ENCODE peak calls at places on chromosome 14, in seven cellular contexts. Z, N, U, Q, R, I and C are unnamed samples.
A peak's percentile ranks its signal among the peaks of the same experiment; 100 is the strongest.

GRCh38 chr14:103372552-103373304 is 12.5 kb upstream of the MARK3 start:
- DNase-seq in Z (no peak), N (peak; percentile 26), U (no peak), Q (peak; percentile 64), R (no peak), I (no peak), C (no peak)

GRCh38 chr14:54135804-54136280 is 179.2 kb upstream of the BMP4 start:
- DNase-seq in Z (no peak), N (no peak), U (no peak), Q (no peak), R (no peak), I (no peak), C (no peak)

GRCh38 chr14:88535149-88535548 is 19.7 kb downstream of the PTPN21 start:
- DNase-seq in Z (no peak), N (no peak), U (no peak), Q (no peak), R (no peak), I (peak; percentile 21), C (no peak)

GRCh38 chr14:90831821-90832220 is 15.6 kb upstream of the TTC7B start:
- DNase-seq in Z (no peak), N (no peak), U (no peak), Q (no peak), R (no peak), I (no peak), C (no peak)

GRCh38 chr14:50055461-50056228 is 60.7 kb downstream of the VCPKMT start:
- DNase-seq in Z (peak; percentile 75), N (no peak), U (no peak), Q (no peak), R (no peak), I (no peak), C (peak; percentile 29)

GRCh38 chr14:55133416-55133815 is 4.4 kb downstream of the LGALS3 start:
- DNase-seq in Z (no peak), N (no peak), U (no peak), Q (peak; percentile 59), R (no peak), I (no peak), C (no peak)

GRCh38 chr14:102938191-102938590 is 15.7 kb downstream of the AMN start:
- DNase-seq in Z (no peak), N (no peak), U (no peak), Q (no peak), R (no peak), I (no peak), C (no peak)

GRCh38 chr14:101554991-101555668 is 6.2 kb upstream of the DIO3 start:
- DNase-seq in Z (no peak), N (no peak), U (no peak), Q (peak; percentile 42), R (no peak), I (no peak), C (peak; percentile 44)

GRCh38 chr14:64912256-64912655 is 2.0 kb upstream of the CHURC1 start:
- DNase-seq in Z (no peak), N (no peak), U (no peak), Q (no peak), R (no peak), I (no peak), C (no peak)

GRCh38 chr14:99320105-99320572 is 48.1 kb upstream of the BCL11B start:
- DNase-seq in Z (peak; percentile 92), N (peak; percentile 83), U (no peak), Q (peak; percentile 95), R (peak; percentile 79), I (peak; percentile 81), C (peak; percentile 78)

GRCh38 chr14:53510281-53510912 is 357.3 kb upstream of the DDHD1 start:
- DNase-seq in Z (no peak), N (no peak), U (no peak), Q (no peak), R (no peak), I (no peak), C (no peak)

GRCh38 chr14:62501021-62501750 is 544.1 kb downstream of the KCNH5 start:
- DNase-seq in Z (no peak), N (no peak), U (no peak), Q (no peak), R (no peak), I (no peak), C (no peak)

GRCh38 chr14:94654071-94654974 is 42.1 kb downstream of the SERPINA3 start:
- DNase-seq in Z (no peak), N (no peak), U (no peak), Q (no peak), R (no peak), I (no peak), C (peak; percentile 86)

GRCh38 chr14:75025082-75025481 is 22.4 kb downstream of the EIF2B2 start:
- DNase-seq in Z (no peak), N (no peak), U (no peak), Q (no peak), R (no peak), I (no peak), C (no peak)

GRCh38 chr14:70665448-70666363 is 24.0 kb downstream of the TTC9 start:
- DNase-seq in Z (peak; percentile 88), N (no peak), U (peak; percentile 35), Q (no peak), R (no peak), I (no peak), C (peak; percentile 27)

GRCh38 chr14:69574266-69574953 is at the start of gene CCDC177:
- DNase-seq in Z (peak; percentile 93), N (peak; percentile 80), U (peak; percentile 66), Q (peak; percentile 91), R (peak; percentile 80), I (peak; percentile 74), C (peak; percentile 87)

GRCh38 chr14:74579447-74580274 is 32.4 kb downstream of the LTBP2 start:
- DNase-seq in Z (no peak), N (peak; percentile 36), U (no peak), Q (no peak), R (peak; percentile 38), I (no peak), C (no peak)

GRCh38 chr14:64193821-64194220 is 100.3 kb downstream of the ESR2 start:
- DNase-seq in Z (no peak), N (no peak), U (no peak), Q (no peak), R (no peak), I (no peak), C (no peak)

GRCh38 chr14:105354541-105354940 is 40.0 kb downstream of the PACS2 start:
- DNase-seq in Z (no peak), N (no peak), U (no peak), Q (no peak), R (no peak), I (no peak), C (no peak)

GRCh38 chr14:89367449-89368120 is 49.4 kb downstream of the FOXN3 start:
- DNase-seq in Z (no peak), N (no peak), U (peak; percentile 16), Q (no peak), R (no peak), I (no peak), C (no peak)

GRCh38 chr14:105380656-105381210 is 17.6 kb upstream of the TEX22 start:
- DNase-seq in Z (no peak), N (no peak), U (no peak), Q (no peak), R (no peak), I (no peak), C (no peak)

GRCh38 chr14:24674204-24674970 is 40.4 kb upstream of the GZMB start:
- DNase-seq in Z (peak; percentile 65), N (peak; percentile 35), U (no peak), Q (no peak), R (peak; percentile 76), I (no peak), C (no peak)

GRCh38 chr14:77584809-77585208 is 31.6 kb downstream of the SPTLC2 start:
- DNase-seq in Z (no peak), N (no peak), U (no peak), Q (no peak), R (no peak), I (no peak), C (no peak)

GRCh38 chr14:77601846-77602609 is 14.4 kb downstream of the SPTLC2 start:
- DNase-seq in Z (no peak), N (no peak), U (no peak), Q (no peak), R (no peak), I (no peak), C (no peak)

GRCh38 chr14:54742492-54743350 is 159.9 kb downstream of the GCH1 start:
- DNase-seq in Z (no peak), N (no peak), U (no peak), Q (no peak), R (no peak), I (no peak), C (no peak)

GRCh38 chr14:49769171-49769570 is 1.2 kb downstream of the KLHDC2 start:
- DNase-seq in Z (peak; percentile 57), N (no peak), U (no peak), Q (no peak), R (no peak), I (no peak), C (no peak)

GRCh38 chr14:70018713-70019201 is 139.5 kb downstream of the SMOC1 start:
- DNase-seq in Z (no peak), N (no peak), U (no peak), Q (no peak), R (peak; percentile 41), I (no peak), C (no peak)